ENCODE peak calls at places on chromosomes 6 and 20, in five cellular contexts. One of them, this sample, is unnamed.

GRCh38 chr6:112846711-112847110 is 499.6 kb downstream of the RFPL4B start:
- DNase-seq in body of pancreas: no peak
- DNase-seq in AG10803: peak; percentile 6
- DNase-seq in fibroblast of mammary gland: no peak
- DNase-seq in astrocyte: no peak
- DNase-seq in this sample: peak; percentile 88

GRCh38 chr6:20013485-20013884 is 176.3 kb downstream of the ID4 start:
- DNase-seq in body of pancreas: no peak
- DNase-seq in AG10803: no peak
- DNase-seq in fibroblast of mammary gland: no peak
- DNase-seq in astrocyte: no peak
- DNase-seq in this sample: no peak

GRCh38 chr6:24387818-24388217 is 14.9 kb upstream of the MRS2 start:
- DNase-seq in body of pancreas: no peak
- DNase-seq in AG10803: no peak
- DNase-seq in fibroblast of mammary gland: no peak
- DNase-seq in astrocyte: no peak
- DNase-seq in this sample: no peak

GRCh38 chr6:46184114-46184513 is 13.3 kb upstream of the ENPP5 start:
- DNase-seq in body of pancreas: peak; percentile 35
- DNase-seq in AG10803: peak; percentile 93
- DNase-seq in fibroblast of mammary gland: peak; percentile 94
- DNase-seq in astrocyte: peak; percentile 91
- DNase-seq in this sample: peak; percentile 57

GRCh38 chr6:22008248-22008836 is 288.5 kb downstream of the PRL start:
- DNase-seq in body of pancreas: no peak
- DNase-seq in AG10803: no peak
- DNase-seq in fibroblast of mammary gland: peak; percentile 12
- DNase-seq in astrocyte: peak; percentile 66
- DNase-seq in this sample: no peak

GRCh38 chr6:16056263-16056870 is 72.5 kb upstream of the MYLIP start:
- DNase-seq in body of pancreas: no peak
- DNase-seq in AG10803: peak; percentile 12
- DNase-seq in fibroblast of mammary gland: no peak
- DNase-seq in astrocyte: no peak
- DNase-seq in this sample: peak; percentile 29

GRCh38 chr6:133247581-133247980 is 6.4 kb downstream of the EYA4 start:
- DNase-seq in body of pancreas: no peak
- DNase-seq in AG10803: no peak
- DNase-seq in fibroblast of mammary gland: no peak
- DNase-seq in astrocyte: no peak
- DNase-seq in this sample: no peak

GRCh38 chr6:79239538-79240168 is 5.2 kb upstream of the HMGN3 start:
- DNase-seq in body of pancreas: no peak
- DNase-seq in AG10803: no peak
- DNase-seq in fibroblast of mammary gland: no peak
- DNase-seq in astrocyte: no peak
- DNase-seq in this sample: no peak

GRCh38 chr20:12925214-12925755 is 83.5 kb upstream of the SPTLC3 start:
- DNase-seq in body of pancreas: peak; percentile 63
- DNase-seq in AG10803: peak; percentile 84
- DNase-seq in fibroblast of mammary gland: peak; percentile 85
- DNase-seq in astrocyte: peak; percentile 69
- DNase-seq in this sample: peak; percentile 85

GRCh38 chr6:138011413-138011812 is 95.8 kb downstream of the PERP start:
- DNase-seq in body of pancreas: no peak
- DNase-seq in AG10803: no peak
- DNase-seq in fibroblast of mammary gland: peak; percentile 31
- DNase-seq in astrocyte: no peak
- DNase-seq in this sample: no peak
- TF ChIP-seq CTCF in body of pancreas: no peak
- TF ChIP-seq CTCF in AG10803: no peak
- TF ChIP-seq CTCF in fibroblast of mammary gland: no peak
- TF ChIP-seq CTCF in astrocyte: no peak
- TF ChIP-seq CTCF in this sample: no peak

GRCh38 chr6:50820590-50821234 is 2.0 kb downstream of the TFAP2B start:
- DNase-seq in body of pancreas: no peak
- DNase-seq in AG10803: no peak
- DNase-seq in fibroblast of mammary gland: no peak
- DNase-seq in astrocyte: no peak
- DNase-seq in this sample: no peak
- H3K4me3 ChIP-seq in body of pancreas: no peak overlapping the region
- H3K4me3 ChIP-seq in AG10803: no peak overlapping the region
- H3K4me3 ChIP-seq in fibroblast of mammary gland: no peak overlapping the region
- H3K4me3 ChIP-seq in astrocyte: no peak overlapping the region
- H3K4me3 ChIP-seq in this sample: no peak overlapping the region

GRCh38 chr6:7315684-7316366 is 2.8 kb upstream of the SSR1 start:
- DNase-seq in body of pancreas: no peak
- DNase-seq in AG10803: no peak
- DNase-seq in fibroblast of mammary gland: no peak
- DNase-seq in astrocyte: no peak
- DNase-seq in this sample: no peak
- TF ChIP-seq CTCF in body of pancreas: no peak
- TF ChIP-seq CTCF in AG10803: no peak
- TF ChIP-seq CTCF in fibroblast of mammary gland: no peak
- TF ChIP-seq CTCF in astrocyte: no peak
- TF ChIP-seq CTCF in this sample: no peak

GRCh38 chr6:1604991-1605821 is 4.5 kb upstream of the FOXC1 start:
- DNase-seq in body of pancreas: no peak
- DNase-seq in AG10803: no peak
- DNase-seq in fibroblast of mammary gland: no peak
- DNase-seq in astrocyte: no peak
- DNase-seq in this sample: no peak
- H3K4me3 ChIP-seq in body of pancreas: peak overlapping the region; percentile 20
- H3K4me3 ChIP-seq in AG10803: no peak overlapping the region
- H3K4me3 ChIP-seq in fibroblast of mammary gland: no peak overlapping the region
- H3K4me3 ChIP-seq in astrocyte: no peak overlapping the region
- H3K4me3 ChIP-seq in this sample: no peak overlapping the region

GRCh38 chr6:169256518-169256917 is 2.9 kb upstream of the THBS2 start:
- DNase-seq in body of pancreas: no peak
- DNase-seq in AG10803: no peak
- DNase-seq in fibroblast of mammary gland: no peak
- DNase-seq in astrocyte: no peak
- DNase-seq in this sample: no peak
- TF ChIP-seq CTCF in body of pancreas: no peak
- TF ChIP-seq CTCF in AG10803: no peak
- TF ChIP-seq CTCF in fibroblast of mammary gland: no peak
- TF ChIP-seq CTCF in astrocyte: no peak
- TF ChIP-seq CTCF in this sample: no peak

GRCh38 chr6:130366011-130366963 is at the start of gene TMEM200A:
- DNase-seq in body of pancreas: peak; percentile 17
- DNase-seq in AG10803: peak; percentile 75
- DNase-seq in fibroblast of mammary gland: peak; percentile 72
- DNase-seq in astrocyte: peak; percentile 51
- DNase-seq in this sample: peak; percentile 76
- H3K4me3 ChIP-seq in body of pancreas: peak within 1 kb of the TSS; percentile 26
- H3K4me3 ChIP-seq in AG10803: peak within 1 kb of the TSS; percentile 94
- H3K4me3 ChIP-seq in fibroblast of mammary gland: peak within 1 kb of the TSS; percentile 87
- H3K4me3 ChIP-seq in astrocyte: peak within 1 kb of the TSS; percentile 90
- H3K4me3 ChIP-seq in this sample: peak within 1 kb of the TSS; percentile 78

DNA sequence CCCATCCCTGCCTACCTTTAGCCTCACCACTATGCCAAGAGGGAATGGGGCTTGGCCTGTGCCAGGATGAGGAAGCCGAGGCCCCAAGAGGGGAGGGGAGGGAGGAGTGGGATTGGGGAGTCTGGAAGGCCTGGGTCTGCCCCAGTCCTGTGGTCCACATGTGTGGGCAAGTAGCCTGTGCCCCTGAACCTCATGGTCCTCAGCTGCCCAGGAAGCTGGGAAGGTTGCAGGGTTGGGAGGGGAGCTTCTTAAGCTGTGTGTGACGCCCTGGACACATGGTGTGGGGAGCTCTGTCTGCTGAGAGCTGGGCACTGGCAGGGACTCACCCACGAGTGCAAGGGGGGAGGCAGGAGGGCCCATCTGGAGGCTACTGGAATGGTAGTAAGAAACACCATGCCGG is 31.7 kb downstream of the DLGAP4 start:
- DNase-seq in body of pancreas: no peak
- DNase-seq in AG10803: no peak
- DNase-seq in fibroblast of mammary gland: no peak
- DNase-seq in astrocyte: no peak
- DNase-seq in this sample: no peak
- TF ChIP-seq CTCF in body of pancreas: no peak
- TF ChIP-seq CTCF in AG10803: no peak
- TF ChIP-seq CTCF in fibroblast of mammary gland: no peak
- TF ChIP-seq CTCF in astrocyte: no peak
- TF ChIP-seq CTCF in this sample: no peak

DNA sequence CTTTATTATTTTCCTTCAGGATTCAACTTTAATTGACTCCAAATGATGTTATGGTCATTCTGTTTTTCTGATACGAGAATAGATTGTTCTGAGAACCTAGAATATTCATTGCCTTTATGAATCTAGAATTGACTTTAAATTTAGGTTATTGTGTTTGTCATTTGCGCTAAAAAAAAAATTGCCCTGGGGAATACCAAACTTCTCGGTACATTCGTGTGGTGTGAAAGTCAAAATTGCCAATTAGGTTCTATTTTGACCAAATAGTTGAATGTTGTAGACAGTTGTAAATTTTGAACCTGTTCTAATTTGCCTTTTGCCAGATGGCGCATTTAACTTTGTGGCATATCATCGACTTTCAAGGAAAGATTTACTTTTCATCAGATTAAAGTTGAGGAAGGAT is 3.0 kb downstream of the WTAP start:
- DNase-seq in body of pancreas: no peak
- DNase-seq in AG10803: peak; percentile 6
- DNase-seq in fibroblast of mammary gland: no peak
- DNase-seq in astrocyte: no peak
- DNase-seq in this sample: no peak
- H3K4me3 ChIP-seq in body of pancreas: no peak overlapping the region
- H3K4me3 ChIP-seq in AG10803: no peak overlapping the region
- H3K4me3 ChIP-seq in fibroblast of mammary gland: peak overlapping the region; percentile 91
- H3K4me3 ChIP-seq in astrocyte: no peak overlapping the region
- H3K4me3 ChIP-seq in this sample: no peak overlapping the region

GRCh38 chr6:144912474-144912873 is 627.3 kb downstream of the UTRN start:
- DNase-seq in body of pancreas: no peak
- DNase-seq in AG10803: peak; percentile 86
- DNase-seq in fibroblast of mammary gland: peak; percentile 91
- DNase-seq in astrocyte: peak; percentile 90
- DNase-seq in this sample: peak; percentile 83
- TF ChIP-seq CTCF in body of pancreas: no peak
- TF ChIP-seq CTCF in AG10803: peak; percentile 44
- TF ChIP-seq CTCF in fibroblast of mammary gland: peak; percentile 34
- TF ChIP-seq CTCF in astrocyte: no peak
- TF ChIP-seq CTCF in this sample: no peak

DNA sequence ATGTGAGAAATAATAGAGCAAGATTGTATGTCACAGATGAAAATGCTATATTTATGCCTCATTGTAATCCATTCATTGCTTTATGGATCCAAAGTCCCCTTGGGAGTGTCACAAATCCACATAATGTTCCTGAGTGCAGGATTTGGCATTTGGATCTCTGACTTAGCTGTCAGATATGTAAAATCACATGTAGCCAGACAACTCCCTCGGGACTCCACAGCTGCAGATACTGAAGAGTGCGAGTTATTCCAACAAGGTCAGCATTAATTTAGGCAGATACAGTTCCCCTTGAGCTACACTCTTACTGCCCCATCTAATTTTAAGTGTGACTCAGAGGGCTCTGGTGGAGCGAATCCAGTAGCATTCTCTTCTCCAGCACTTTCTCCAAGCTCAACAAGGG is 433.2 kb downstream of the CD83 start:
- DNase-seq in body of pancreas: peak; percentile 22
- DNase-seq in AG10803: peak; percentile 43
- DNase-seq in fibroblast of mammary gland: peak; percentile 82
- DNase-seq in astrocyte: no peak
- DNase-seq in this sample: no peak
- H3K4me3 ChIP-seq in body of pancreas: no peak overlapping the region
- H3K4me3 ChIP-seq in AG10803: no peak overlapping the region
- H3K4me3 ChIP-seq in fibroblast of mammary gland: no peak overlapping the region
- H3K4me3 ChIP-seq in astrocyte: no peak overlapping the region
- H3K4me3 ChIP-seq in this sample: no peak overlapping the region